ENCODE peak calls at places on chromosomes 5 and 9, in eight cellular contexts. One of them, this sample, is unnamed.

GRCh38 chr5:23269981-23270380 is 237.4 kb upstream of the PRDM9 start:
- DNase-seq in cardiac muscle cell: no peak
- DNase-seq in AG09309: no peak
- DNase-seq in mucosa of descending colon: no peak
- DNase-seq in coronary artery: no peak
- DNase-seq in heart left ventricle: no peak
- DNase-seq in heart right ventricle: no peak
- DNase-seq in lung: no peak
- DNase-seq in this sample: no peak

GRCh38 chr5:35482167-35482755 is 135.4 kb upstream of the SPEF2 start:
- DNase-seq in cardiac muscle cell: no peak
- DNase-seq in AG09309: no peak
- DNase-seq in mucosa of descending colon: no peak
- DNase-seq in coronary artery: no peak
- DNase-seq in heart left ventricle: no peak
- DNase-seq in heart right ventricle: no peak
- DNase-seq in lung: no peak
- DNase-seq in this sample: no peak

GRCh38 chr5:52751137-52751536 is 36.6 kb upstream of the ITGA1 start:
- DNase-seq in cardiac muscle cell: no peak
- DNase-seq in AG09309: no peak
- DNase-seq in mucosa of descending colon: no peak
- DNase-seq in coronary artery: no peak
- DNase-seq in heart left ventricle: no peak
- DNase-seq in heart right ventricle: no peak
- DNase-seq in lung: no peak
- DNase-seq in this sample: no peak

GRCh38 chr5:149294872-149295829 is 23.5 kb downstream of the AFAP1L1 start:
- DNase-seq in cardiac muscle cell: no peak
- DNase-seq in AG09309: no peak
- DNase-seq in mucosa of descending colon: no peak
- DNase-seq in coronary artery: no peak
- DNase-seq in heart left ventricle: no peak
- DNase-seq in heart right ventricle: no peak
- DNase-seq in lung: no peak
- DNase-seq in this sample: no peak

GRCh38 chr5:80763211-80763610 is 108.4 kb upstream of the DHFR start:
- DNase-seq in cardiac muscle cell: no peak
- DNase-seq in AG09309: no peak
- DNase-seq in mucosa of descending colon: no peak
- DNase-seq in coronary artery: no peak
- DNase-seq in heart left ventricle: no peak
- DNase-seq in heart right ventricle: no peak
- DNase-seq in lung: no peak
- DNase-seq in this sample: peak; percentile 44

GRCh38 chr5:122779451-122779850 is 4.6 kb downstream of the SNX2 start:
- DNase-seq in cardiac muscle cell: no peak
- DNase-seq in AG09309: no peak
- DNase-seq in mucosa of descending colon: no peak
- DNase-seq in coronary artery: no peak
- DNase-seq in heart left ventricle: no peak
- DNase-seq in heart right ventricle: no peak
- DNase-seq in lung: no peak
- DNase-seq in this sample: no peak

GRCh38 chr5:28766565-28767158 is 1728.3 kb upstream of the CDH9 start:
- DNase-seq in cardiac muscle cell: peak; percentile 67
- DNase-seq in AG09309: peak; percentile 1
- DNase-seq in mucosa of descending colon: no peak
- DNase-seq in coronary artery: no peak
- DNase-seq in heart left ventricle: no peak
- DNase-seq in heart right ventricle: no peak
- DNase-seq in lung: no peak
- DNase-seq in this sample: peak; percentile 73

GRCh38 chr9:133713960-133714495 is 24.1 kb downstream of the SARDH start:
- DNase-seq in cardiac muscle cell: no peak
- DNase-seq in AG09309: no peak
- DNase-seq in mucosa of descending colon: no peak
- DNase-seq in coronary artery: no peak
- DNase-seq in heart left ventricle: no peak
- DNase-seq in heart right ventricle: no peak
- DNase-seq in lung: no peak
- DNase-seq in this sample: no peak

GRCh38 chr5:179250561-179251225 is 94.6 kb downstream of the ADAMTS2 start:
- DNase-seq in cardiac muscle cell: no peak
- DNase-seq in AG09309: no peak
- DNase-seq in mucosa of descending colon: no peak
- DNase-seq in coronary artery: peak; percentile 62
- DNase-seq in heart left ventricle: peak; percentile 6
- DNase-seq in heart right ventricle: no peak
- DNase-seq in lung: no peak
- DNase-seq in this sample: no peak

GRCh38 chr5:175671013-175671412 is 13.1 kb downstream of the HRH2 start:
- DNase-seq in cardiac muscle cell: peak; percentile 40
- DNase-seq in AG09309: no peak
- DNase-seq in mucosa of descending colon: no peak
- DNase-seq in coronary artery: no peak
- DNase-seq in heart left ventricle: no peak
- DNase-seq in heart right ventricle: no peak
- DNase-seq in lung: no peak
- DNase-seq in this sample: no peak

GRCh38 chr5:157464518-157465171 is 4.6 kb downstream of the NIPAL4 start:
- DNase-seq in cardiac muscle cell: no peak
- DNase-seq in AG09309: peak; percentile 88
- DNase-seq in mucosa of descending colon: peak; percentile 38
- DNase-seq in coronary artery: no peak
- DNase-seq in heart left ventricle: no peak
- DNase-seq in heart right ventricle: no peak
- DNase-seq in lung: peak; percentile 58
- DNase-seq in this sample: peak; percentile 88

GRCh38 chr9:81861644-81862043 is 66.6 kb upstream of the SPATA31D4 start:
- DNase-seq in cardiac muscle cell: no peak
- DNase-seq in AG09309: no peak
- DNase-seq in mucosa of descending colon: no peak
- DNase-seq in coronary artery: no peak
- DNase-seq in heart left ventricle: no peak
- DNase-seq in heart right ventricle: no peak
- DNase-seq in lung: no peak
- DNase-seq in this sample: peak; percentile 73

GRCh38 chr9:89684912-89685636 is 80.3 kb downstream of the GADD45G start:
- DNase-seq in cardiac muscle cell: no peak
- DNase-seq in AG09309: no peak
- DNase-seq in mucosa of descending colon: no peak
- DNase-seq in coronary artery: peak; percentile 92
- DNase-seq in heart left ventricle: no peak
- DNase-seq in heart right ventricle: peak; percentile 47
- DNase-seq in lung: no peak
- DNase-seq in this sample: no peak

GRCh38 chr5:76785493-76785892 is 33.3 kb upstream of the F2RL1 start:
- DNase-seq in cardiac muscle cell: no peak
- DNase-seq in AG09309: no peak
- DNase-seq in mucosa of descending colon: peak; percentile 67
- DNase-seq in coronary artery: no peak
- DNase-seq in heart left ventricle: no peak
- DNase-seq in heart right ventricle: no peak
- DNase-seq in lung: no peak
- DNase-seq in this sample: peak; percentile 67

DNA sequence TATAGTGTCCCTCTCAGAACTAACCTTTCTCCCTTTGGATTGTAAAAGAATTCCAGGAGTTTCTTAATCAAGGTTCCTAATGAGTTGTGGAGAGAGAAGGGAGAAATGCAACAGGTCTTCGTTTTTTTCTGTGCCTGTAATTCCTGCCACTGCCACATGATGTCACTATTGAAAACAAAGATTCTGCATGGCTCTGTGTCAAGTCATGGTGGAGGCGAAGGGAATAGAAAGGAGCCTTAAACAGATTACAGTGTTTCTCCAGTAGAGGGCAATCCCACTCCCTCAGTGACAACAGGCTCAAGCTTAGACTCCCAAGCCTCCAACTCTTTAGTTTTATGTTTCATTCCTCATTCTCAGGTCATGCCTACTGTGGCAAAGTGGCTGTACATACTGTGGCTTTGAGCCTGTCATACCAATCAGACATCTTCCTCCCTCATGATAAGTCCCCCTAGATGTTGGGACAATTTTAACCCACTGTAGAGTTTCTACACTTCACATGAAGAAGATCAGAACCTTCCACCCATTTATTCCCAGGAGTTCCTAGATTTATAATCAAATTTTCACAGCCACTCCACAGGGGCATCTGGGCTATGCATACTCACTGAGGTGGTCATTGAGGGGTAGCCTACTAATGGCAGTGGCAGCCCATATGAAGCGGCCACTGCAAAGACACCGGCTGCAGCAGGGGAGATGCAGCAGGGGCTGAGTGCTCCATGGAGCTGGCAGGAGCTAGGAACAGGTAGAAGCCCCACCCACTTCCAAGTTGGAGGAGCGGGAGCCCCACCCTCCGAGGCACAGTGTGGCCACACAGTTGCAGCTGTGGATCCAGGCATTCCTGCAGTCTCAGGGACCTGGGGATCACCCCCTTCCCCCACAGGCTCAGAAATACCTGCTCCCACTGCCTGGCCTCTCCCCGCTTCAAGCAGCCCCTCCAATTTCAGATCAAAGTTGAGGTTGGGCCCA is 97.4 kb upstream of the TRIM32 start:
- DNase-seq in cardiac muscle cell: no peak
- DNase-seq in AG09309: no peak
- DNase-seq in mucosa of descending colon: peak; percentile 28
- DNase-seq in coronary artery: no peak
- DNase-seq in heart left ventricle: no peak
- DNase-seq in heart right ventricle: no peak
- DNase-seq in lung: no peak
- DNase-seq in this sample: peak; percentile 38
- TF ChIP-seq CTCF in cardiac muscle cell: peak; percentile 69
- TF ChIP-seq CTCF in AG09309: peak; percentile 23
- TF ChIP-seq CTCF in mucosa of descending colon: peak; percentile 40
- TF ChIP-seq CTCF in coronary artery: no peak
- TF ChIP-seq CTCF in heart left ventricle: peak; percentile 32
- TF ChIP-seq CTCF in heart right ventricle: peak; percentile 30
- TF ChIP-seq CTCF in lung: no peak
- TF ChIP-seq CTCF in this sample: peak; percentile 55

DNA sequence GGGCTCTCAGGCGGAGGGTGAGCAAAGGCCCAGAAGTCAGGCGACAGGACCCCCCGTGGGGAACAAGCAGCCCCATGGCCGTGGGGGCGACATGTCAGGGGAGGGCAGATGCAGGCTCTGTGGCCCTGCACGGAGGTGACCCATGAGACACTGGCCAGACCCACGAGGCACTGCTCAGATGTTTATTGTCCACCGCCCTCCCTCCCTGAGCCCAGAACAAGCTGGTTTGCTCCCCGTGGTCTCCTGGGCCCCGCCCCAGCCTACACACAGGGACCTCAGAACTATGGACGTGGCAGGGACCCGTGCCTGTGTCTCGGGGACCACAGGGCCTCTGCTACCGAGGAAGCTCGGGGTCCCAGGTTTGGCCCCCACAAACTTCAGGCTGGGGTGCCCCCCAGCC is 1.9 kb downstream of the FUT7 start:
- DNase-seq in cardiac muscle cell: no peak
- DNase-seq in AG09309: no peak
- DNase-seq in mucosa of descending colon: no peak
- DNase-seq in coronary artery: no peak
- DNase-seq in heart left ventricle: no peak
- DNase-seq in heart right ventricle: no peak
- DNase-seq in lung: no peak
- DNase-seq in this sample: no peak
- H3K4me3 ChIP-seq in cardiac muscle cell: no peak overlapping the region
- H3K4me3 ChIP-seq in AG09309: no peak overlapping the region
- H3K4me3 ChIP-seq in mucosa of descending colon: no peak overlapping the region
- H3K4me3 ChIP-seq in coronary artery: no peak overlapping the region
- H3K4me3 ChIP-seq in heart left ventricle: no peak overlapping the region
- H3K4me3 ChIP-seq in heart right ventricle: no peak overlapping the region
- H3K4me3 ChIP-seq in lung: no peak overlapping the region
- H3K4me3 ChIP-seq in this sample: no peak overlapping the region

DNA sequence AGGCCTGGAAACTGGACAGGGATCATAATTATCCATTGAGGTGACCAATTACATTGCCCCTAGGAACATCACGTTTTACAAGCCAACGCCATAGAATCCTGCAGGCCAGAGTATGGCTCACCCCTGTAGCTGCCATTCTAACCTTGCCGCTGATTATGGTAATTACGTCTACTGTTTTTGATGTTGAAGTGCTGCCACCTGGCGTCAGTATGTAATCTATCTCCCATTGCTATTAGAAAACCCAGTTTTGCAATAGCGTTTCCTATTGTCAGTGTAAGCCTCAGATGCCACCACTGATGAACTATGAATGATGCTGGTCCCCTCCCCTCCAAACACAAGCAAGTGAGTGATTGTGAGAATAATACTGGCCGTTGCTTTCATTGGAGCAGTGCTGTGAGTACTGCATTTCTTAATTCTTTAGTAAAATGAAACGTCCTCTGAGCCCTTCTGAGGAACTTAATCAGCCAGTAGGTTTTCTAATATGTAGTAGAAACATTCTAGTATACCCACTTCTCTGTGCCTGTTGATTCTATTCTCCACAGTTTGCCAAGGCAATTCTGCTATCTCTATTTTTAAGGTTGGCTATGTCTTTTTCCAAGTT is 100.5 kb upstream of the NMUR2 start:
- DNase-seq in cardiac muscle cell: peak; percentile 75
- DNase-seq in AG09309: peak; percentile 14
- DNase-seq in mucosa of descending colon: peak; percentile 67
- DNase-seq in coronary artery: no peak
- DNase-seq in heart left ventricle: peak; percentile 48
- DNase-seq in heart right ventricle: peak; percentile 41
- DNase-seq in lung: peak; percentile 37
- DNase-seq in this sample: peak; percentile 37
- TF ChIP-seq CTCF in cardiac muscle cell: peak; percentile 64
- TF ChIP-seq CTCF in AG09309: peak; percentile 55
- TF ChIP-seq CTCF in mucosa of descending colon: peak; percentile 15
- TF ChIP-seq CTCF in coronary artery: peak; percentile 48
- TF ChIP-seq CTCF in heart left ventricle: peak; percentile 67
- TF ChIP-seq CTCF in heart right ventricle: peak; percentile 72
- TF ChIP-seq CTCF in lung: peak; percentile 45
- TF ChIP-seq CTCF in this sample: peak; percentile 60

GRCh38 chr9:136747161-136748060 is 914 bp downstream of the LCN6 start:
- DNase-seq in cardiac muscle cell: no peak
- DNase-seq in AG09309: no peak
- DNase-seq in mucosa of descending colon: no peak
- DNase-seq in coronary artery: no peak
- DNase-seq in heart left ventricle: no peak
- DNase-seq in heart right ventricle: no peak
- DNase-seq in lung: no peak
- DNase-seq in this sample: no peak

GRCh38 chr9:136744747-136745146 is 2.0 kb upstream of the LCN10 start:
- DNase-seq in cardiac muscle cell: no peak
- DNase-seq in AG09309: no peak
- DNase-seq in mucosa of descending colon: no peak
- DNase-seq in coronary artery: no peak
- DNase-seq in heart left ventricle: no peak
- DNase-seq in heart right ventricle: no peak
- DNase-seq in lung: no peak
- DNase-seq in this sample: no peak

GRCh38 chr9:136746621-136747020 is 1.7 kb downstream of the LCN6 start:
- DNase-seq in cardiac muscle cell: no peak
- DNase-seq in AG09309: no peak
- DNase-seq in mucosa of descending colon: no peak
- DNase-seq in coronary artery: no peak
- DNase-seq in heart left ventricle: no peak
- DNase-seq in heart right ventricle: no peak
- DNase-seq in lung: no peak
- DNase-seq in this sample: no peak

GRCh38 chr9:136743639-136744211 is 985 bp upstream of the LCN10 start:
- DNase-seq in cardiac muscle cell: no peak
- DNase-seq in AG09309: no peak
- DNase-seq in mucosa of descending colon: no peak
- DNase-seq in coronary artery: no peak
- DNase-seq in heart left ventricle: no peak
- DNase-seq in heart right ventricle: no peak
- DNase-seq in lung: no peak
- DNase-seq in this sample: no peak

GRCh38 chr9:136745389-136746218 is 2.7 kb downstream of the LCN6 start:
- DNase-seq in cardiac muscle cell: no peak
- DNase-seq in AG09309: no peak
- DNase-seq in mucosa of descending colon: no peak
- DNase-seq in coronary artery: no peak
- DNase-seq in heart left ventricle: no peak
- DNase-seq in heart right ventricle: peak; percentile 52
- DNase-seq in lung: no peak
- DNase-seq in this sample: no peak
- H3K4me3 ChIP-seq in cardiac muscle cell: no peak overlapping the region
- H3K4me3 ChIP-seq in AG09309: no peak overlapping the region
- H3K4me3 ChIP-seq in mucosa of descending colon: no peak overlapping the region
- H3K4me3 ChIP-seq in coronary artery: peak overlapping the region; percentile 14
- H3K4me3 ChIP-seq in heart left ventricle: peak overlapping the region; percentile 26
- H3K4me3 ChIP-seq in heart right ventricle: peak overlapping the region; percentile 20
- H3K4me3 ChIP-seq in lung: no peak overlapping the region
- H3K4me3 ChIP-seq in this sample: no peak overlapping the region

This sample was measured in astrocyte of the spinal cord.